ENCODE peak calls at places on chromosomes 13 and 19, in eight cellular contexts. B, W, X, S, L, D, N and G are unnamed samples.

GRCh38 chr13:101785858-101786257 is 333.4 kb downstream of the ITGBL1 start:
- DNase-seq in B (peak; percentile 45), W (peak; percentile 27), X (peak; percentile 3), S (peak; percentile 1), L (peak; percentile 64), D (peak; percentile 38), N (peak; percentile 59), G (peak; percentile 24)

GRCh38 chr13:24931450-24932217 is 164.3 kb upstream of the PABPC3 start:
- DNase-seq in B (no peak), W (no peak), X (no peak), S (no peak), L (peak; percentile 65), D (no peak), N (no peak), G (no peak)

GRCh38 chr13:65461590-65461989 is 1768.5 kb downstream of the PCDH9 start:
- DNase-seq in B (no peak), W (peak; percentile 94), X (peak; percentile 83), S (no peak), L (no peak), D (no peak), N (no peak), G (peak; percentile 83)

GRCh38 chr19:2048959-2049740 is 1.9 kb downstream of the MKNK2 start:
- DNase-seq in B (no peak), W (no peak), X (no peak), S (peak; percentile 32), L (peak; percentile 24), D (peak; percentile 12), N (no peak), G (peak; percentile 45)

GRCh38 chr19:51311388-51312257 is at the start of gene IGLON5:
- DNase-seq in B (no peak), W (no peak), X (no peak), S (no peak), L (peak; percentile 67), D (no peak), N (no peak), G (no peak)

GRCh38 chr13:26953273-26953672 is 192.7 kb upstream of the GPR12 start:
- DNase-seq in B (no peak), W (no peak), X (no peak), S (no peak), L (no peak), D (no peak), N (no peak), G (no peak)

GRCh38 chr13:112814905-112815585 is 125.2 kb downstream of the ATP11A start:
- DNase-seq in B (no peak), W (no peak), X (peak; percentile 44), S (no peak), L (no peak), D (no peak), N (peak; percentile 34), G (peak; percentile 15)

GRCh38 chr19:55463583-55464031 is 944 bp downstream of the C19orf85 start:
- DNase-seq in B (no peak), W (no peak), X (no peak), S (no peak), L (no peak), D (no peak), N (no peak), G (no peak)

GRCh38 chr19:55095260-55096060 is 19.8 kb downstream of the EPS8L1 start:
- DNase-seq in B (no peak), W (no peak), X (no peak), S (no peak), L (peak; percentile 48), D (no peak), N (no peak), G (no peak)

GRCh38 chr13:96636310-96636709 is 358.0 kb downstream of the OXGR1 start:
- DNase-seq in B (no peak), W (no peak), X (no peak), S (no peak), L (no peak), D (no peak), N (peak; percentile 28), G (no peak)

GRCh38 chr13:75836441-75836840 is 200.3 kb downstream of the LMO7 start:
- DNase-seq in B (no peak), W (no peak), X (no peak), S (no peak), L (no peak), D (no peak), N (peak; percentile 55), G (no peak)

GRCh38 chr13:29905845-29906244 is 55.4 kb upstream of the UBL3 start:
- DNase-seq in B (peak; percentile 28), W (peak; percentile 55), X (peak; percentile 56), S (no peak), L (no peak), D (no peak), N (peak; percentile 81), G (peak; percentile 35)

GRCh38 chr13:87677334-87678234 is 6.4 kb downstream of the SLITRK5 start:
- DNase-seq in B (no peak), W (peak; percentile 10), X (no peak), S (peak; percentile 94), L (peak; percentile 82), D (peak; percentile 70), N (peak; percentile 14), G (peak; percentile 33)

GRCh38 chr19:50191270-50191669 is 12.2 kb upstream of the MYH14 start:
- DNase-seq in B (no peak), W (peak; percentile 4), X (no peak), S (no peak), L (no peak), D (no peak), N (no peak), G (no peak)

GRCh38 chr19:35641515-35642151 is at the start of gene ETV2:
- DNase-seq in B (no peak), W (peak; percentile 13), X (peak; percentile 42), S (peak; percentile 35), L (peak; percentile 61), D (no peak), N (no peak), G (peak; percentile 35)

DNA sequence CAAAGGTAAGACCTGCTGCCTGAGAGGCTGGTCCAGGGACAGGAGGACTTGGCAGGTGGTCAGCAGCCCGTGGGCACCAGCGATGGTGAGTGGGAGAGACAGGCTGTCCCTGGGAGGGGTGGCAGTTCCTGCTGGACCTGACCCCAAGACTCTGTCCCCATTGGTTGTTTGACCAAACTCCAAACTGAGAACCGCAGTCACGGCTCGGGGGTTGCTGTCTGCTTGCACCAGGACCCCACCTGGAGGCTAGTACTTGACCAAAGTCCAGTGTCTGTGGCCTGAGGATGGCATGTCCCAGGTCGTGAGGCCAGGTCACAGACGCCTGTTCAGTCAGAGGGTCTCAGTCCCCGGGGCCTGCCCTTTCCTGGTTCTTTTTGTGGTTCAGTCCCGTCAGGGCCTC is 9.9 kb upstream of the ZNF14 start:
- DNase-seq in B (no peak), W (no peak), X (no peak), S (no peak), L (no peak), D (no peak), N (no peak), G (no peak)
- H3K4me2 ChIP-seq in B (no peak overlapping the region), W (no peak overlapping the region), X (no peak overlapping the region), S (no peak overlapping the region), L (no peak overlapping the region), D (no peak overlapping the region), N (no peak overlapping the region), G (no peak overlapping the region)

GRCh38 chr13:114066956-114067355 is 65.5 kb downstream of the RASA3 start:
- DNase-seq in B (no peak), W (no peak), X (no peak), S (no peak), L (no peak), D (no peak), N (no peak), G (no peak)
- H3K4me2 ChIP-seq in B (peak overlapping the region; percentile 6), W (peak overlapping the region; percentile 28), X (peak overlapping the region; percentile 28), S (peak overlapping the region; percentile 82), L (no peak overlapping the region), D (peak overlapping the region; percentile 87), N (no peak overlapping the region), G (no peak overlapping the region)

GRCh38 chr19:18608102-18608804 is 1.7 kb upstream of the CRLF1 start:
- DNase-seq in B (no peak), W (no peak), X (no peak), S (no peak), L (no peak), D (no peak), N (no peak), G (no peak)

GRCh38 chr19:18606281-18607221 is at the start of gene CRLF1:
- DNase-seq in B (no peak), W (no peak), X (no peak), S (no peak), L (peak; percentile 55), D (no peak), N (no peak), G (no peak)

GRCh38 chr19:18605546-18606280 is 886 bp downstream of the CRLF1 start:
- DNase-seq in B (no peak), W (no peak), X (no peak), S (no peak), L (peak; percentile 47), D (no peak), N (no peak), G (no peak)

GRCh38 chr19:18608805-18609716 is 2.5 kb upstream of the CRLF1 start:
- DNase-seq in B (no peak), W (no peak), X (no peak), S (no peak), L (no peak), D (no peak), N (no peak), G (no peak)

GRCh38 chr19:18607222-18608101 is 863 bp upstream of the CRLF1 start:
- DNase-seq in B (no peak), W (no peak), X (no peak), S (no peak), L (peak; percentile 59), D (no peak), N (no peak), G (no peak)
- H3K4me2 ChIP-seq in B (peak overlapping the region; percentile 89), W (peak overlapping the region; percentile 35), X (peak overlapping the region; percentile 72), S (no peak overlapping the region), L (peak overlapping the region; percentile 49), D (no peak overlapping the region), N (peak overlapping the region; percentile 51), G (no peak overlapping the region)

GRCh38 chr13:105787518-105788085 is 747.9 kb downstream of the EFNB2 start:
- DNase-seq in B (no peak), W (no peak), X (no peak), S (no peak), L (no peak), D (no peak), N (peak; percentile 11), G (no peak)

GRCh38 chr13:105783261-105783660 is 752.2 kb downstream of the EFNB2 start:
- DNase-seq in B (no peak), W (no peak), X (no peak), S (no peak), L (no peak), D (peak; percentile 34), N (no peak), G (no peak)

DNA sequence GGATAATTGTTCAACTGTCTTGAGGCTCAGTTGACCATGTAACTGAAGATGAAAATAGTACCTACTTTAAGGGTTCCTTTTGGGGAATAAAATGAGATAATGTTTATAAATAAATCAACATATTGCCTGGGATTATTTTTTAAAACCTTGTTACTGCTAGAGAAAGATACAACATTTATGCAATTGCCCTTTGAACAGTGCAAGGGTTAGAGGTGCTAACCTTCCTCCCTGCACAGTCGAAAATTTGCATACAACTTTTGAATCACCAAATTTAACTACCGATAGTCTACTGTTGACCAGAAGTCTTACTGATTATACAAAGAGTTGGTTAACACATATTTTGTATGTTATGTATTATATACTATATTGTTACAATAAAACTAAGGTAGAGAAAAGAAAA is 750.0 kb downstream of the EFNB2 start:
- DNase-seq in B (no peak), W (no peak), X (no peak), S (no peak), L (no peak), D (no peak), N (no peak), G (no peak)
- H3K4me2 ChIP-seq in B (no peak overlapping the region), W (no peak overlapping the region), X (no peak overlapping the region), S (no peak overlapping the region), L (no peak overlapping the region), D (no peak overlapping the region), N (no peak overlapping the region), G (no peak overlapping the region)